ENCODE peak calls at places on chromosome 2, in eight cellular contexts. One of them, this sample, is unnamed.

GRCh38 chr2:135863231-135863630 is 13.0 kb downstream of the MCM6 start:
- DNase-seq in neural progenitor cell: no peak
- DNase-seq in tibial artery: no peak
- DNase-seq in foreskin fibroblast: peak
- DNase-seq in CD8-positive, alpha-beta T cell: no peak
- DNase-seq in Calu3: no peak
- DNase-seq in uterus: no peak
- DNase-seq in endothelial cell of umbilical vein: no peak
- DNase-seq in this sample: no peak

GRCh38 chr2:195671563-195671962 is 14.5 kb downstream of the SLC39A10 start:
- DNase-seq in CD8-positive, alpha-beta T cell: no peak
- DNase-seq in Calu3: no peak
- DNase-seq in tibial artery: no peak
- DNase-seq in endothelial cell of umbilical vein: no peak
- DNase-seq in uterus: no peak
- DNase-seq in foreskin fibroblast: no peak
- DNase-seq in neural progenitor cell: no peak
- DNase-seq in this sample: no peak

GRCh38 chr2:144451443-144451842 is 68.5 kb downstream of the ZEB2 start:
- DNase-seq in CD8-positive, alpha-beta T cell: no peak
- DNase-seq in uterus: no peak
- DNase-seq in endothelial cell of umbilical vein: no peak
- DNase-seq in Calu3: no peak
- DNase-seq in neural progenitor cell: no peak
- DNase-seq in foreskin fibroblast: no peak
- DNase-seq in tibial artery: no peak
- DNase-seq in this sample: no peak

GRCh38 chr2:210954508-210954907 is 398.1 kb downstream of the CPS1 start:
- DNase-seq in uterus: no peak
- DNase-seq in tibial artery: no peak
- DNase-seq in neural progenitor cell: no peak
- DNase-seq in CD8-positive, alpha-beta T cell: no peak
- DNase-seq in endothelial cell of umbilical vein: no peak
- DNase-seq in foreskin fibroblast: no peak
- DNase-seq in Calu3: no peak
- DNase-seq in this sample: no peak

GRCh38 chr2:191818725-191819333 is 28.1 kb downstream of the CAVIN2 start:
- DNase-seq in endothelial cell of umbilical vein: peak
- DNase-seq in foreskin fibroblast: peak
- DNase-seq in uterus: no peak
- DNase-seq in tibial artery: no peak
- DNase-seq in Calu3: no peak
- DNase-seq in CD8-positive, alpha-beta T cell: no peak
- DNase-seq in neural progenitor cell: no peak
- DNase-seq in this sample: no peak

GRCh38 chr2:215825709-215826108 is 187.6 kb downstream of the MREG start:
- DNase-seq in neural progenitor cell: no peak
- DNase-seq in Calu3: no peak
- DNase-seq in foreskin fibroblast: no peak
- DNase-seq in CD8-positive, alpha-beta T cell: no peak
- DNase-seq in endothelial cell of umbilical vein: no peak
- DNase-seq in tibial artery: no peak
- DNase-seq in uterus: no peak
- DNase-seq in this sample: no peak

GRCh38 chr2:234983011-234983726 is 31.4 kb downstream of the SH3BP4 start:
- DNase-seq in foreskin fibroblast: no peak
- DNase-seq in uterus: no peak
- DNase-seq in tibial artery: no peak
- DNase-seq in CD8-positive, alpha-beta T cell: no peak
- DNase-seq in endothelial cell of umbilical vein: no peak
- DNase-seq in Calu3: no peak
- DNase-seq in neural progenitor cell: no peak
- DNase-seq in this sample: no peak

GRCh38 chr2:44663471-44664073 is 277.9 kb upstream of the SIX3 start:
- DNase-seq in endothelial cell of umbilical vein: no peak
- DNase-seq in uterus: no peak
- DNase-seq in tibial artery: no peak
- DNase-seq in foreskin fibroblast: no peak
- DNase-seq in Calu3: no peak
- DNase-seq in neural progenitor cell: no peak
- DNase-seq in CD8-positive, alpha-beta T cell: no peak
- DNase-seq in this sample: no peak

GRCh38 chr2:9895669-9896068 is 52.4 kb downstream of the TAF1B start:
- DNase-seq in uterus: no peak
- DNase-seq in foreskin fibroblast: no peak
- DNase-seq in neural progenitor cell: no peak
- DNase-seq in tibial artery: no peak
- DNase-seq in endothelial cell of umbilical vein: peak
- DNase-seq in CD8-positive, alpha-beta T cell: no peak
- DNase-seq in Calu3: no peak
- DNase-seq in this sample: no peak

GRCh38 chr2:28224648-28225471 is 167.8 kb upstream of the FOSL2 start:
- DNase-seq in tibial artery: no peak
- DNase-seq in endothelial cell of umbilical vein: no peak
- DNase-seq in foreskin fibroblast: peak
- DNase-seq in uterus: peak
- DNase-seq in neural progenitor cell: peak
- DNase-seq in CD8-positive, alpha-beta T cell: no peak
- DNase-seq in Calu3: no peak
- DNase-seq in this sample: no peak

GRCh38 chr2:109512076-109512475 is 101.7 kb downstream of the SEPTIN10 start:
- DNase-seq in foreskin fibroblast: no peak
- DNase-seq in Calu3: no peak
- DNase-seq in endothelial cell of umbilical vein: no peak
- DNase-seq in uterus: no peak
- DNase-seq in CD8-positive, alpha-beta T cell: no peak
- DNase-seq in neural progenitor cell: no peak
- DNase-seq in tibial artery: no peak
- DNase-seq in this sample: no peak

GRCh38 chr2:15836942-15837610 is 103.3 kb upstream of the MYCN start:
- DNase-seq in endothelial cell of umbilical vein: no peak
- DNase-seq in CD8-positive, alpha-beta T cell: no peak
- DNase-seq in Calu3: no peak
- DNase-seq in neural progenitor cell: no peak
- DNase-seq in foreskin fibroblast: no peak
- DNase-seq in uterus: no peak
- DNase-seq in tibial artery: no peak
- DNase-seq in this sample: no peak

GRCh38 chr2:82641781-82642180 is 1817.3 kb downstream of the SUCLG1 start:
- DNase-seq in CD8-positive, alpha-beta T cell: no peak
- DNase-seq in tibial artery: no peak
- DNase-seq in neural progenitor cell: no peak
- DNase-seq in foreskin fibroblast: no peak
- DNase-seq in endothelial cell of umbilical vein: no peak
- DNase-seq in Calu3: no peak
- DNase-seq in uterus: no peak
- DNase-seq in this sample: no peak

GRCh38 chr2:79271456-79271855 is 111.9 kb upstream of the REG3A start:
- DNase-seq in neural progenitor cell: no peak
- DNase-seq in tibial artery: no peak
- DNase-seq in CD8-positive, alpha-beta T cell: no peak
- DNase-seq in endothelial cell of umbilical vein: no peak
- DNase-seq in Calu3: no peak
- DNase-seq in foreskin fibroblast: no peak
- DNase-seq in uterus: no peak
- DNase-seq in this sample: no peak

GRCh38 chr2:112824701-112825099 is 11.9 kb downstream of the IL1B start:
- DNase-seq in tibial artery: no peak
- DNase-seq in neural progenitor cell: no peak
- DNase-seq in foreskin fibroblast: no peak
- DNase-seq in endothelial cell of umbilical vein: no peak
- DNase-seq in uterus: no peak
- DNase-seq in CD8-positive, alpha-beta T cell: no peak
- DNase-seq in Calu3: no peak
- DNase-seq in this sample: no peak

GRCh38 chr2:43269706-43270105 is 43.3 kb upstream of the ZFP36L2 start:
- DNase-seq in uterus: peak
- DNase-seq in endothelial cell of umbilical vein: no peak
- DNase-seq in Calu3: no peak
- DNase-seq in neural progenitor cell: no peak
- DNase-seq in foreskin fibroblast: peak
- DNase-seq in tibial artery: peak
- DNase-seq in CD8-positive, alpha-beta T cell: no peak
- DNase-seq in this sample: no peak

GRCh38 chr2:233098615-233099014 is 38.5 kb downstream of the INPP5D start:
- DNase-seq in uterus: no peak
- DNase-seq in CD8-positive, alpha-beta T cell: peak
- DNase-seq in Calu3: peak
- DNase-seq in tibial artery: no peak
- DNase-seq in foreskin fibroblast: no peak
- DNase-seq in endothelial cell of umbilical vein: no peak
- DNase-seq in neural progenitor cell: peak
- DNase-seq in this sample: peak

GRCh38 chr2:151992582-151992981 is 106.3 kb downstream of the CACNB4 start:
- DNase-seq in foreskin fibroblast: no peak
- DNase-seq in endothelial cell of umbilical vein: no peak
- DNase-seq in CD8-positive, alpha-beta T cell: no peak
- DNase-seq in tibial artery: no peak
- DNase-seq in Calu3: no peak
- DNase-seq in neural progenitor cell: no peak
- DNase-seq in uterus: no peak
- DNase-seq in this sample: no peak

GRCh38 chr2:25309402-25309801 is 32.3 kb downstream of the DNMT3A start:
- DNase-seq in foreskin fibroblast: peak
- DNase-seq in neural progenitor cell: peak
- DNase-seq in tibial artery: peak
- DNase-seq in Calu3: peak
- DNase-seq in endothelial cell of umbilical vein: peak
- DNase-seq in uterus: no peak
- DNase-seq in CD8-positive, alpha-beta T cell: peak
- DNase-seq in this sample: peak

GRCh38 chr2:149544692-149545091 is 42.9 kb downstream of the MMADHC start:
- DNase-seq in tibial artery: no peak
- DNase-seq in neural progenitor cell: no peak
- DNase-seq in foreskin fibroblast: no peak
- DNase-seq in uterus: no peak
- DNase-seq in CD8-positive, alpha-beta T cell: no peak
- DNase-seq in endothelial cell of umbilical vein: no peak
- DNase-seq in Calu3: no peak
- DNase-seq in this sample: no peak

GRCh38 chr2:26772064-26773001 is 8.2 kb downstream of the SLC35F6 start:
- DNase-seq in CD8-positive, alpha-beta T cell: peak
- DNase-seq in Calu3: peak
- DNase-seq in tibial artery: peak
- DNase-seq in foreskin fibroblast: peak
- DNase-seq in uterus: peak
- DNase-seq in endothelial cell of umbilical vein: peak
- DNase-seq in neural progenitor cell: no peak
- DNase-seq in this sample: no peak

GRCh38 chr2:26769501-26769850 is 5.4 kb downstream of the SLC35F6 start:
- DNase-seq in neural progenitor cell: no peak
- DNase-seq in Calu3: no peak
- DNase-seq in endothelial cell of umbilical vein: no peak
- DNase-seq in foreskin fibroblast: no peak
- DNase-seq in uterus: no peak
- DNase-seq in tibial artery: no peak
- DNase-seq in CD8-positive, alpha-beta T cell: no peak
- DNase-seq in this sample: no peak

GRCh38 chr2:26767894-26768487 is 3.9 kb downstream of the SLC35F6 start:
- DNase-seq in tibial artery: no peak
- DNase-seq in CD8-positive, alpha-beta T cell: no peak
- DNase-seq in uterus: no peak
- DNase-seq in endothelial cell of umbilical vein: no peak
- DNase-seq in neural progenitor cell: no peak
- DNase-seq in Calu3: no peak
- DNase-seq in foreskin fibroblast: no peak
- DNase-seq in this sample: no peak

GRCh38 chr2:26768759-26769500 is 4.8 kb downstream of the SLC35F6 start:
- DNase-seq in CD8-positive, alpha-beta T cell: no peak
- DNase-seq in neural progenitor cell: no peak
- DNase-seq in tibial artery: peak
- DNase-seq in uterus: peak
- DNase-seq in endothelial cell of umbilical vein: peak
- DNase-seq in foreskin fibroblast: peak
- DNase-seq in Calu3: peak
- DNase-seq in this sample: no peak

DNA sequence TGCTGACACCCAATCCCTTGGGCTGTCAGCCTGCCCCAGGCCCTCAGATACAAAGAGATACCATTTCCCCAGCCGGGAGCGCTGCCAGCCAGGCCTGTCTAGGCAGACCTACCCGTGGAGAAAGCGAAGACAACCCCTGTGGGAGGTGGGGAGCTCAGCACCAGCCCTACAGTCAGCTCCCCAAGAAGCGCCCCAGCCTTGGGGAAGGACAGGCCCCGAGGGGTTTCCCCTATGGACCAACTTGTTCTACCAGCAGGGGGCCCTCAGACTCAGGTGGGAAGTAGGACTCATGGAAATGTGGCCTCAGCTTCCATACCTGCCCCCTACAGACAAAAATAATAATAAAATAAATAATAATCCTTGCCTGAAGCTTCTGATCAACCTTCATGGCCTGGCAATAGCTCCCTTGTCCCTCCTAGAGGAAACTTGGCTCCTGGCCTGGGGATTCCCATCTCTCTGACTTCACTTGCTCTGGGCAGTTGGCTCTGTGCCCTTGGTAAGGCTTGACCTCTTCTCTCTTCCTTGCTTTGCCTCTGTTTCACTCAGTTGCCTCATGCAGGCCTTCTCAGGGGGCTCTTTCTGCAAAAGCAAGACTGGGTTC is 7.0 kb downstream of the SLC35F6 start:
- DNase-seq in Calu3: peak
- DNase-seq in CD8-positive, alpha-beta T cell: peak
- DNase-seq in foreskin fibroblast: peak
- DNase-seq in tibial artery: peak
- DNase-seq in neural progenitor cell: no peak
- DNase-seq in uterus: peak
- DNase-seq in endothelial cell of umbilical vein: peak
- DNase-seq in this sample: no peak
- TF ChIP-seq CTCF in Calu3: peak
- TF ChIP-seq CTCF in CD8-positive, alpha-beta T cell: no peak
- TF ChIP-seq CTCF in foreskin fibroblast: no peak
- TF ChIP-seq CTCF in tibial artery: no peak
- TF ChIP-seq CTCF in neural progenitor cell: peak
- TF ChIP-seq CTCF in uterus: peak
- TF ChIP-seq CTCF in endothelial cell of umbilical vein: peak
- TF ChIP-seq CTCF in this sample: no peak

GRCh38 chr2:40244251-40245010 is 207.5 kb downstream of the SLC8A1 start:
- DNase-seq in neural progenitor cell: peak
- DNase-seq in endothelial cell of umbilical vein: peak
- DNase-seq in uterus: peak
- DNase-seq in CD8-positive, alpha-beta T cell: no peak
- DNase-seq in Calu3: peak
- DNase-seq in tibial artery: peak
- DNase-seq in foreskin fibroblast: peak
- DNase-seq in this sample: peak
- TF ChIP-seq CTCF in neural progenitor cell: peak
- TF ChIP-seq CTCF in endothelial cell of umbilical vein: peak
- TF ChIP-seq CTCF in uterus: peak
- TF ChIP-seq CTCF in CD8-positive, alpha-beta T cell: no peak
- TF ChIP-seq CTCF in Calu3: peak
- TF ChIP-seq CTCF in tibial artery: peak
- TF ChIP-seq CTCF in foreskin fibroblast: peak
- TF ChIP-seq CTCF in this sample: peak

GRCh38 chr2:71778514-71779305 is 325.3 kb downstream of the DYSF start:
- DNase-seq in Calu3: no peak
- DNase-seq in endothelial cell of umbilical vein: no peak
- DNase-seq in neural progenitor cell: no peak
- DNase-seq in foreskin fibroblast: peak
- DNase-seq in uterus: no peak
- DNase-seq in tibial artery: no peak
- DNase-seq in CD8-positive, alpha-beta T cell: no peak
- DNase-seq in this sample: no peak
- TF ChIP-seq CTCF in Calu3: no peak
- TF ChIP-seq CTCF in endothelial cell of umbilical vein: no peak
- TF ChIP-seq CTCF in neural progenitor cell: peak
- TF ChIP-seq CTCF in foreskin fibroblast: peak
- TF ChIP-seq CTCF in uterus: no peak
- TF ChIP-seq CTCF in tibial artery: peak
- TF ChIP-seq CTCF in CD8-positive, alpha-beta T cell: no peak
- TF ChIP-seq CTCF in this sample: no peak

GRCh38 chr2:134765987-134766386 is 47.2 kb upstream of the TMEM163 start:
- DNase-seq in neural progenitor cell: no peak
- DNase-seq in CD8-positive, alpha-beta T cell: no peak
- DNase-seq in tibial artery: no peak
- DNase-seq in Calu3: no peak
- DNase-seq in uterus: no peak
- DNase-seq in endothelial cell of umbilical vein: no peak
- DNase-seq in foreskin fibroblast: no peak
- DNase-seq in this sample: no peak
- TF ChIP-seq CTCF in neural progenitor cell: no peak
- TF ChIP-seq CTCF in CD8-positive, alpha-beta T cell: no peak
- TF ChIP-seq CTCF in tibial artery: no peak
- TF ChIP-seq CTCF in Calu3: no peak
- TF ChIP-seq CTCF in uterus: no peak
- TF ChIP-seq CTCF in endothelial cell of umbilical vein: no peak
- TF ChIP-seq CTCF in foreskin fibroblast: no peak
- TF ChIP-seq CTCF in this sample: no peak

This sample was measured in nephron progenitor cell.